ENCODE peak calls at places on chromosomes 16 and 17, in four cellular contexts. P is kidney epithelial cell, E is transverse colon, D is brain microvascular endothelial cell. M is an unnamed sample.

GRCh38 chr16:72858611-72859493 is 189.1 kb downstream of the ZFHX3 start:
- DNase-seq in E (no peak), D (peak), P (no peak), M (peak)

GRCh38 chr16:55643161-55643970 is 12.4 kb upstream of the SLC6A2 start:
- DNase-seq in D (no peak), E (peak), P (no peak), M (peak)

GRCh38 chr17:40182606-40183005 is 5.3 kb downstream of the RAPGEFL1 start:
- DNase-seq in P (no peak), D (no peak), E (no peak), M (no peak)

GRCh38 chr16:31072540-31073072 is 1.4 kb downstream of the ZNF668 start:
- DNase-seq in E (peak), D (peak), P (no peak), M (peak)

GRCh38 chr17:75875940-75876189 is 2.5 kb downstream of the TRIM47 start:
- DNase-seq in P (no peak), D (no peak), E (no peak), M (no peak)

GRCh38 chr16:19284207-19284606 is 1.3 kb upstream of the CLEC19A start:
- DNase-seq in P (peak), E (no peak), D (peak), M (no peak)

GRCh38 chr17:49210158-49211029 is at the start of the genes ABI3 and GNGT2:
- DNase-seq in P (no peak), D (peak), E (peak), M (peak)

GRCh38 chr17:76273923-76274558 is 8.9 kb downstream of the UBALD2 start:
- DNase-seq in D (no peak), P (no peak), E (no peak), M (no peak)

GRCh38 chr16:87791295-87792204 is 25.8 kb upstream of the KLHDC4 start:
- DNase-seq in E (no peak), D (no peak), P (no peak), M (no peak)

GRCh38 chr17:17200311-17200710 is 5.8 kb downstream of the PLD6 start:
- DNase-seq in P (no peak), D (no peak), E (no peak), M (peak)

GRCh38 chr16:77191259-77191969 is 424 bp downstream of the MON1B start:
- DNase-seq in P (no peak), E (peak), D (no peak), M (peak)

GRCh38 chr17:76695059-76695892 is 15.5 kb downstream of the MXRA7 start:
- DNase-seq in E (no peak), P (no peak), D (no peak), M (no peak)

GRCh38 chr16:87351320-87351698 is 32.3 kb downstream of the FBXO31 start:
- DNase-seq in E (no peak), D (no peak), P (no peak), M (no peak)

GRCh38 chr16:83713597-83713996 is 94.2 kb upstream of the HSBP1 start:
- DNase-seq in P (no peak), E (no peak), D (no peak), M (no peak)

GRCh38 chr16:58105619-58106018 is 23.6 kb downstream of the CFAP20 start:
- DNase-seq in E (no peak), D (no peak), P (no peak), M (no peak)

DNA sequence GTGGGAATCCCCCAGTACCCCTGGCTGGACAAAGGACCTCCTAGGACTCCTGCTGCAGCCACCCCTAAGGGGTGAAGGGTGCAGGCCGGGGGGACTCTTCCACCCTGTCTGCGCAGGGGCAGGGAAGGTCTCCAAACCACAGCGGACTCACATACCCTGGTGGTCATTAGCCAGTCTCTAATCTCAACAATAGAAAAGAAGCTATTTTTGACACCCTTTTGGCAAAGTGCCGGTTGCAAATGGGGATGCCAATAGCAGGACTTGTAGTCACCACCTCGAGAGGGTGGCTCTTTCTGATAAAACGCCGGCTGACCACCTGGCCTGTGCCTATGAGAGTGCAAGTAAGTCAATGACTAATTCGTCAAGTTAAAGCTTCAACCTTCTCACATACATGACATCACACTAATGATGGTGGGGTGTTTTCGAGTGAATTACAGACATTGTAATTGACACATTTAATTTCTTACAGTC is 23.0 kb upstream of the DNAH17 start:
- DNase-seq in P (peak), D (no peak), E (no peak), M (no peak)
- TF ChIP-seq CTCF in P (no peak), D (no peak), E (no peak), M (no peak)

DNA sequence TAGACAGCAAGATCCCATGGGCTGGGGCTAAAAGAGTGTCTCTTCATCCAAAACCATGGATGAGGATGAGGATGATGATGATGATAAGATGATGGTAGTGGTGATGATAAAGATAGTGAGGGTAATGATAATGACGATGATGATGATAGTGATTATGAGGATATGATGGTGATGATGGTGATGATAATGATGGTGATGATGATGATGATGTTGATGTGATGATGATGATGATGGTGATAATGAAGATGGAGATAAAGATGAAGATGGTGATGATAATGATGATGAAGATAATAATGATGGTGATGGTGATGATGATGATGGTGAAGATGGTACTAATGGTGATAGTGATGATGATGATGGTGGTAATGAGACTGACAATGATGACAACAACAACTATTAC is 299.5 kb downstream of the NPIPA8 start:
- DNase-seq in E (no peak), P (no peak), D (no peak), M (no peak)
- H3K4me3 ChIP-seq in E (no peak), P (no peak), D (no peak), M (no peak)

GRCh38 chr16:50547340-50547865 is 793 bp upstream of the NKD1 start:
- DNase-seq in E (peak), P (no peak), D (no peak), M (peak)
- TF ChIP-seq CTCF in E (no peak), P (peak), D (peak), M (peak)

GRCh38 chr16:90046971-90047713 is 27.9 kb upstream of the DBNDD1 start:
- DNase-seq in E (peak), D (no peak), P (no peak), M (peak)

GRCh38 chr16:90047714-90048346 is 28.6 kb upstream of the DBNDD1 start:
- DNase-seq in P (no peak), D (no peak), E (no peak), M (no peak)

GRCh38 chr16:90044111-90044551 is 24.9 kb upstream of the DBNDD1 start:
- DNase-seq in E (peak), P (no peak), D (no peak), M (no peak)

GRCh38 chr16:90048347-90048722 is 28.8 kb downstream of the PRDM7 start:
- DNase-seq in P (no peak), E (no peak), D (no peak), M (no peak)

GRCh38 chr16:90046122-90046970 is 27.1 kb upstream of the DBNDD1 start:
- DNase-seq in D (no peak), P (no peak), E (no peak), M (no peak)
- H3K4me3 ChIP-seq in D (peak), P (peak), E (no peak), M (peak)

GRCh38 chr17:47948706-47949196 is 7.4 kb downstream of the PNPO start:
- DNase-seq in D (no peak), P (no peak), E (no peak), M (no peak)

GRCh38 chr17:47945529-47946508 is 4.4 kb downstream of the PNPO start:
- DNase-seq in E (no peak), D (no peak), P (no peak), M (no peak)

GRCh38 chr17:47946516-47946915 is 5.1 kb downstream of the PNPO start:
- DNase-seq in D (no peak), P (no peak), E (no peak), M (no peak)

GRCh38 chr17:47945080-47945479 is 3.7 kb downstream of the PNPO start:
- DNase-seq in E (no peak), P (no peak), D (no peak), M (no peak)

GRCh38 chr17:47946929-47947397 is 5.6 kb downstream of the PNPO start:
- DNase-seq in D (peak), P (peak), E (peak), M (peak)
- TF ChIP-seq CTCF in D (peak), P (peak), E (peak), M (peak)

GRCh38 chr17:45826919-45827628 is 17.6 kb upstream of the SPPL2C start:
- DNase-seq in D (no peak), P (no peak), E (no peak), M (no peak)
- H3K4me3 ChIP-seq in D (no peak), P (no peak), E (no peak), M (no peak)

GRCh38 chr16:68444058-68444657 is 4.2 kb downstream of the SMPD3 start:
- DNase-seq in D (peak), P (no peak), E (peak), M (peak)

GRCh38 chr16:68448360-68448970 is at the start of gene SMPD3:
- DNase-seq in P (peak), D (peak), E (peak), M (peak)

GRCh38 chr16:68446941-68447675 is 1.2 kb downstream of the SMPD3 start:
- DNase-seq in D (no peak), E (no peak), P (no peak), M (no peak)

GRCh38 chr16:68447721-68448359 is 468 bp downstream of the SMPD3 start:
- DNase-seq in E (no peak), P (no peak), D (no peak), M (no peak)

GRCh38 chr16:68445458-68445857 is 2.9 kb downstream of the SMPD3 start:
- DNase-seq in D (peak), E (peak), P (no peak), M (peak)
- TF ChIP-seq CTCF in D (peak), E (peak), P (peak), M (peak)

M was measured in choroid plexus epithelial cell.